ENCODE peak calls at places on chromosomes 11 and 22, in six cellular contexts. One of them, this sample, is unnamed.

GRCh38 chr11:1933416-1934325 is 13.5 kb upstream of the MRPL23 start:
- DNase-seq in mesenchymal stem cell: no peak
- DNase-seq in H1: no peak
- DNase-seq in neuronal stem cell: no peak
- DNase-seq in IMR-90: no peak
- DNase-seq in H9: no peak
- DNase-seq in this sample: no peak

GRCh38 chr22:46066691-46067090 is 83.6 kb upstream of the PPARA start:
- DNase-seq in IMR-90: no peak
- DNase-seq in H9: no peak
- DNase-seq in mesenchymal stem cell: no peak
- DNase-seq in neuronal stem cell: no peak
- DNase-seq in H1: no peak
- DNase-seq in this sample: no peak

GRCh38 chr22:43293259-43293658 is 49.9 kb downstream of the SCUBE1 start:
- DNase-seq in H1: no peak
- DNase-seq in IMR-90: no peak
- DNase-seq in neuronal stem cell: no peak
- DNase-seq in mesenchymal stem cell: no peak
- DNase-seq in H9: no peak
- DNase-seq in this sample: peak; percentile 95

GRCh38 chr11:83736689-83737088 is 450.5 kb upstream of the CCDC90B start:
- DNase-seq in IMR-90: no peak
- DNase-seq in H9: no peak
- DNase-seq in H1: no peak
- DNase-seq in neuronal stem cell: no peak
- DNase-seq in mesenchymal stem cell: no peak
- DNase-seq in this sample: no peak

GRCh38 chr11:39120890-39121289 is 2338.6 kb downstream of the LRRC4C start:
- DNase-seq in neuronal stem cell: no peak
- DNase-seq in mesenchymal stem cell: no peak
- DNase-seq in H1: no peak
- DNase-seq in IMR-90: no peak
- DNase-seq in H9: no peak
- DNase-seq in this sample: no peak

GRCh38 chr11:18634140-18635032 is at the start of gene SPTY2D1:
- DNase-seq in H9: peak; percentile 99
- DNase-seq in neuronal stem cell: peak; percentile 97
- DNase-seq in mesenchymal stem cell: peak; percentile 100
- DNase-seq in IMR-90: peak; percentile 99
- DNase-seq in H1: peak; percentile 95
- DNase-seq in this sample: peak; percentile 100

GRCh38 chr11:2974272-2974671 is 17.9 kb downstream of the NAP1L4 start:
- DNase-seq in H9: no peak
- DNase-seq in neuronal stem cell: no peak
- DNase-seq in H1: no peak
- DNase-seq in mesenchymal stem cell: no peak
- DNase-seq in IMR-90: no peak
- DNase-seq in this sample: no peak

GRCh38 chr11:14075118-14075601 is 112.6 kb downstream of the SPON1 start:
- DNase-seq in H9: no peak
- DNase-seq in IMR-90: no peak
- DNase-seq in H1: no peak
- DNase-seq in mesenchymal stem cell: no peak
- DNase-seq in neuronal stem cell: no peak
- DNase-seq in this sample: no peak

GRCh38 chr22:19143967-19144400 is 467 bp downstream of the ESS2 start:
- DNase-seq in neuronal stem cell: no peak
- DNase-seq in IMR-90: peak; percentile 18
- DNase-seq in mesenchymal stem cell: peak; percentile 45
- DNase-seq in H1: no peak
- DNase-seq in H9: no peak
- DNase-seq in this sample: no peak

GRCh38 chr11:62753736-62754603 is at the start of gene ZBTB3:
- DNase-seq in neuronal stem cell: peak; percentile 98
- DNase-seq in H1: peak; percentile 97
- DNase-seq in H9: peak; percentile 100
- DNase-seq in IMR-90: peak; percentile 99
- DNase-seq in mesenchymal stem cell: peak; percentile 100
- DNase-seq in this sample: peak; percentile 99

GRCh38 chr22:44358723-44359440 is 46.1 kb upstream of the SHISAL1 start:
- DNase-seq in H1: no peak
- DNase-seq in H9: no peak
- DNase-seq in neuronal stem cell: no peak
- DNase-seq in mesenchymal stem cell: no peak
- DNase-seq in IMR-90: no peak
- DNase-seq in this sample: no peak

GRCh38 chr11:76296731-76297130 is 84.2 kb downstream of the THAP12 start:
- DNase-seq in H9: no peak
- DNase-seq in mesenchymal stem cell: no peak
- DNase-seq in H1: no peak
- DNase-seq in IMR-90: no peak
- DNase-seq in neuronal stem cell: no peak
- DNase-seq in this sample: no peak

GRCh38 chr22:32623943-32624342 is 149.3 kb downstream of the FBXO7 start:
- DNase-seq in mesenchymal stem cell: peak; percentile 70
- DNase-seq in IMR-90: peak; percentile 98
- DNase-seq in H9: no peak
- DNase-seq in neuronal stem cell: no peak
- DNase-seq in H1: no peak
- DNase-seq in this sample: no peak

GRCh38 chr22:47018010-47018910 is 255.8 kb downstream of the TBC1D22A start:
- DNase-seq in H1: no peak
- DNase-seq in IMR-90: no peak
- DNase-seq in H9: no peak
- DNase-seq in neuronal stem cell: no peak
- DNase-seq in mesenchymal stem cell: no peak
- DNase-seq in this sample: no peak

GRCh38 chr11:96054870-96055705 is 131.2 kb upstream of the MTMR2 start:
- DNase-seq in H9: no peak
- DNase-seq in IMR-90: peak; percentile 64
- DNase-seq in H1: no peak
- DNase-seq in mesenchymal stem cell: peak; percentile 67
- DNase-seq in neuronal stem cell: peak; percentile 71
- DNase-seq in this sample: peak; percentile 66

GRCh38 chr11:61495801-61496601 is 12.5 kb upstream of the LRRC10B start:
- DNase-seq in neuronal stem cell: no peak
- DNase-seq in IMR-90: peak; percentile 61
- DNase-seq in H9: no peak
- DNase-seq in mesenchymal stem cell: no peak
- DNase-seq in H1: no peak
- DNase-seq in this sample: no peak

GRCh38 chr11:61497876-61498275 is 10.7 kb upstream of the LRRC10B start:
- DNase-seq in neuronal stem cell: no peak
- DNase-seq in H1: no peak
- DNase-seq in mesenchymal stem cell: no peak
- DNase-seq in H9: no peak
- DNase-seq in IMR-90: no peak
- DNase-seq in this sample: no peak

GRCh38 chr11:61498767-61499341 is 9.7 kb upstream of the LRRC10B start:
- DNase-seq in H9: no peak
- DNase-seq in IMR-90: no peak
- DNase-seq in H1: no peak
- DNase-seq in neuronal stem cell: no peak
- DNase-seq in mesenchymal stem cell: no peak
- DNase-seq in this sample: no peak

GRCh38 chr11:61497473-61497872 is 11.1 kb upstream of the LRRC10B start:
- DNase-seq in H9: no peak
- DNase-seq in H1: no peak
- DNase-seq in mesenchymal stem cell: no peak
- DNase-seq in IMR-90: no peak
- DNase-seq in neuronal stem cell: no peak
- DNase-seq in this sample: no peak

GRCh38 chr11:61496602-61497400 is 11.7 kb upstream of the LRRC10B start:
- DNase-seq in IMR-90: no peak
- DNase-seq in neuronal stem cell: no peak
- DNase-seq in H9: no peak
- DNase-seq in H1: no peak
- DNase-seq in mesenchymal stem cell: no peak
- DNase-seq in this sample: no peak
- H4K91ac ChIP-seq in IMR-90: no peak overlapping the region
- H4K91ac ChIP-seq in neuronal stem cell: no peak overlapping the region
- H4K91ac ChIP-seq in H9: no peak overlapping the region
- H4K91ac ChIP-seq in H1: peak overlapping the region; percentile 45
- H4K91ac ChIP-seq in mesenchymal stem cell: no peak overlapping the region
- H4K91ac ChIP-seq in this sample: no peak overlapping the region

DNA sequence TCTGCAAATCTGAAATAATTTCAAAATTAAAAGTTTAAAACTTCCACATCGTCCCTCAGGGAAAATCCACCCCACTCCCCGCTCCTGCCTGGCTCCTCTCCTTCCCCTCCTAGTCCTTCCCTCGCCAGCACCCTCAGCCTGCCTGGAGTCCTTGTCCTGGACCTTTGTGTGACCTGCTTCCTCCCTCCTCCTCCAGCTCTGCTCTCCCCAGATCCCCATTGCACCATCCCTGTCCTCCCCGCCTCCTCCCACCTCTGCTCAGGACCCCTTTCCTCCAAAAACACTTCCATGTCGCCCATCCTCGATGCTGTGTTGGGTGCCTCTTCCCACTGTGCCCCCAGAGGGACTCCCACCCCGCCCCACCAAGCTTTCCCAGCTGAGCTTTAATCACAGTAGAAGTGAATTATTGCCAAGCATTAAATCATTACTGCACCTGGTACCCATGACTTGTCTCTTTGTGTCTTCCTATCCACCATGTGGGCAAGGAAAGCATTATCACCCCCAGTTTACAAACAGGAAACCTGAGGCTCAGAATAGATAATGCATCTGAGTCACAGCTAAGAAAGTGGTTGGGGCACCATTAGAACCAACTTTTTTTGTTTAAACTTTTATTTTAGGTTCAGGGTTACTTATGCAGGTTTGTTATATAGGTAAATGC is 2.4 kb upstream of the ZP1 start:
- DNase-seq in IMR-90: no peak
- DNase-seq in H1: no peak
- DNase-seq in H9: no peak
- DNase-seq in neuronal stem cell: no peak
- DNase-seq in mesenchymal stem cell: no peak
- DNase-seq in this sample: no peak
- H4K91ac ChIP-seq in IMR-90: no peak overlapping the region
- H4K91ac ChIP-seq in H1: no peak overlapping the region
- H4K91ac ChIP-seq in H9: no peak overlapping the region
- H4K91ac ChIP-seq in neuronal stem cell: no peak overlapping the region
- H4K91ac ChIP-seq in mesenchymal stem cell: no peak overlapping the region
- H4K91ac ChIP-seq in this sample: no peak overlapping the region

GRCh38 chr11:118656563-118657165 is 22.8 kb downstream of the TREH start:
- DNase-seq in neuronal stem cell: no peak
- DNase-seq in IMR-90: no peak
- DNase-seq in H9: no peak
- DNase-seq in H1: no peak
- DNase-seq in mesenchymal stem cell: no peak
- DNase-seq in this sample: no peak
- H4K91ac ChIP-seq in neuronal stem cell: no peak overlapping the region
- H4K91ac ChIP-seq in IMR-90: no peak overlapping the region
- H4K91ac ChIP-seq in H9: no peak overlapping the region
- H4K91ac ChIP-seq in H1: no peak overlapping the region
- H4K91ac ChIP-seq in mesenchymal stem cell: no peak overlapping the region
- H4K91ac ChIP-seq in this sample: no peak overlapping the region

GRCh38 chr22:31613904-31614296 is 48.1 kb downstream of the PISD start:
- DNase-seq in IMR-90: no peak
- DNase-seq in mesenchymal stem cell: no peak
- DNase-seq in H9: no peak
- DNase-seq in neuronal stem cell: no peak
- DNase-seq in H1: no peak
- DNase-seq in this sample: no peak
- H4K91ac ChIP-seq in IMR-90: no peak overlapping the region
- H4K91ac ChIP-seq in mesenchymal stem cell: peak overlapping the region; percentile 20
- H4K91ac ChIP-seq in H9: no peak overlapping the region
- H4K91ac ChIP-seq in neuronal stem cell: no peak overlapping the region
- H4K91ac ChIP-seq in H1: no peak overlapping the region
- H4K91ac ChIP-seq in this sample: no peak overlapping the region

GRCh38 chr11:87219266-87219665 is 181.5 kb downstream of the TMEM135 start:
- DNase-seq in mesenchymal stem cell: no peak
- DNase-seq in IMR-90: no peak
- DNase-seq in H9: no peak
- DNase-seq in neuronal stem cell: no peak
- DNase-seq in H1: no peak
- DNase-seq in this sample: no peak

GRCh38 chr11:87228820-87229219 is 191.1 kb downstream of the TMEM135 start:
- DNase-seq in mesenchymal stem cell: no peak
- DNase-seq in IMR-90: no peak
- DNase-seq in H1: no peak
- DNase-seq in neuronal stem cell: no peak
- DNase-seq in H9: no peak
- DNase-seq in this sample: no peak

GRCh38 chr11:87224486-87224885 is 186.8 kb downstream of the TMEM135 start:
- DNase-seq in neuronal stem cell: no peak
- DNase-seq in H1: no peak
- DNase-seq in mesenchymal stem cell: peak; percentile 12
- DNase-seq in H9: no peak
- DNase-seq in IMR-90: peak; percentile 9
- DNase-seq in this sample: no peak

DNA sequence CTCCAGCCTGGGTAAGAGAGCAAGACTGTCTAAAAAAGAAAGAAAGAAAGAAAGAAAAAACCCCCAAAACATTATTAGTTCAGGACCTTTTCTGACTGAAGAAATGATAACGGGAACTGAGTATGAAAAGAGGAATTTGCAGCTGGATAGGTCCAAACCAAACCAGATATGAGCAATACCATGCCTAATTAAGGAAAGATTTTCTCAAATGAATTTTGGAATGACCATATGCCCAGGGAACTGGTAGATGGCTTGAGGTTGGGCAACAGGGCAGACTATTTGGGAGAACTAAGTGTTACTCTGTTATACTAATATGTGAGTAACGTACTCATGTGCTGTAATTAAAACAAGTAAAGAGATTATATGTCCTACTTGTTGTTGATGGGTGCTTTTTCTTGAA is 186.1 kb downstream of the TMEM135 start:
- DNase-seq in neuronal stem cell: no peak
- DNase-seq in H1: no peak
- DNase-seq in mesenchymal stem cell: no peak
- DNase-seq in H9: no peak
- DNase-seq in IMR-90: peak; percentile 8
- DNase-seq in this sample: no peak
- H4K91ac ChIP-seq in neuronal stem cell: no peak overlapping the region
- H4K91ac ChIP-seq in H1: no peak overlapping the region
- H4K91ac ChIP-seq in mesenchymal stem cell: no peak overlapping the region
- H4K91ac ChIP-seq in H9: no peak overlapping the region
- H4K91ac ChIP-seq in IMR-90: no peak overlapping the region
- H4K91ac ChIP-seq in this sample: no peak overlapping the region

DNA sequence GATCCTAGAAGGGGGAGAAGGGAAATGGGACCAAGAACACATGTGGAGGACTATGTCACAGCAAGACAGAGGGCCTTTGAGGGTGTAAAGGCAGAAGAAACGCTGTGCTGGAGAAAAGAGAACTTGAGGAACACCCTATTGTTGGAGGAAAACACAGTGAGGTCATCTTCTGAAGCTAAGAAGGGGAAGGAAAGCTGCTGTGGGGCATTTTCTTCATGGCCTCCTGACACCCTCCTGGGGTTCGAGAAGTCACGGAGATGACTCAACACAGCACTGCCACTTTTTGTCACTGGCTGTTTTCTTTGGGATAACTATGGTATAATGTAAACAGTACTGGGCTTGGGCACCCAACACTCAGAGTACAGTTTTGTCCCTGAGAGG is 492.6 kb upstream of the CADM1 start:
- DNase-seq in mesenchymal stem cell: no peak
- DNase-seq in H1: no peak
- DNase-seq in H9: no peak
- DNase-seq in neuronal stem cell: no peak
- DNase-seq in IMR-90: no peak
- DNase-seq in this sample: peak; percentile 28
- H4K91ac ChIP-seq in mesenchymal stem cell: no peak overlapping the region
- H4K91ac ChIP-seq in H1: no peak overlapping the region
- H4K91ac ChIP-seq in H9: no peak overlapping the region
- H4K91ac ChIP-seq in neuronal stem cell: no peak overlapping the region
- H4K91ac ChIP-seq in IMR-90: no peak overlapping the region
- H4K91ac ChIP-seq in this sample: no peak overlapping the region

This sample was measured in trophoblast cell.